ENCODE peak calls at places on chromosomes 4 and X, in eight cellular contexts. One of them, this sample, is unnamed.

GRCh38 chr4:54872246-54872645 is 214.5 kb downstream of the KIT start:
- DNase-seq in WERI-Rb-1: no peak
- DNase-seq in choroid plexus epithelial cell: peak; percentile 3
- DNase-seq in dorsolateral prefrontal cortex: no peak
- DNase-seq in PC-9: no peak
- DNase-seq in suprapubic skin: no peak
- DNase-seq in BJ: peak; percentile 40
- DNase-seq in CD8-positive, alpha-beta memory T cell: no peak
- DNase-seq in this sample: no peak

GRCh38 chrX:6694977-6695376 is 160.1 kb upstream of the VCX3A start:
- DNase-seq in WERI-Rb-1: no peak
- DNase-seq in choroid plexus epithelial cell: no peak
- DNase-seq in dorsolateral prefrontal cortex: no peak
- DNase-seq in PC-9: no peak
- DNase-seq in suprapubic skin: no peak
- DNase-seq in BJ: no peak
- DNase-seq in CD8-positive, alpha-beta memory T cell: no peak
- DNase-seq in this sample: no peak

GRCh38 chr4:17785858-17786257 is 4.4 kb upstream of the FAM184B start:
- DNase-seq in WERI-Rb-1: peak; percentile 22
- DNase-seq in choroid plexus epithelial cell: no peak
- DNase-seq in dorsolateral prefrontal cortex: no peak
- DNase-seq in PC-9: no peak
- DNase-seq in suprapubic skin: no peak
- DNase-seq in BJ: no peak
- DNase-seq in CD8-positive, alpha-beta memory T cell: no peak
- DNase-seq in this sample: no peak

GRCh38 chrX:51336584-51336983 is 4.0 kb downstream of the NUDT10 start:
- DNase-seq in WERI-Rb-1: peak; percentile 9
- DNase-seq in choroid plexus epithelial cell: peak; percentile 60
- DNase-seq in dorsolateral prefrontal cortex: peak; percentile 30
- DNase-seq in PC-9: no peak
- DNase-seq in suprapubic skin: no peak
- DNase-seq in BJ: no peak
- DNase-seq in CD8-positive, alpha-beta memory T cell: no peak
- DNase-seq in this sample: no peak

GRCh38 chr4:123562994-123563745 is 166.6 kb downstream of the SPRY1 start:
- DNase-seq in WERI-Rb-1: no peak
- DNase-seq in choroid plexus epithelial cell: no peak
- DNase-seq in dorsolateral prefrontal cortex: no peak
- DNase-seq in PC-9: no peak
- DNase-seq in suprapubic skin: no peak
- DNase-seq in BJ: no peak
- DNase-seq in CD8-positive, alpha-beta memory T cell: no peak
- DNase-seq in this sample: no peak

GRCh38 chr4:101835121-101835904 is 44.8 kb downstream of the BANK1 start:
- DNase-seq in WERI-Rb-1: no peak
- DNase-seq in choroid plexus epithelial cell: peak; percentile 81
- DNase-seq in dorsolateral prefrontal cortex: no peak
- DNase-seq in PC-9: peak; percentile 32
- DNase-seq in suprapubic skin: no peak
- DNase-seq in BJ: peak; percentile 15
- DNase-seq in CD8-positive, alpha-beta memory T cell: no peak
- DNase-seq in this sample: no peak

GRCh38 chrX:21354725-21355124 is 19.5 kb upstream of the CNKSR2 start:
- DNase-seq in WERI-Rb-1: peak; percentile 8
- DNase-seq in choroid plexus epithelial cell: no peak
- DNase-seq in dorsolateral prefrontal cortex: no peak
- DNase-seq in PC-9: no peak
- DNase-seq in suprapubic skin: no peak
- DNase-seq in BJ: no peak
- DNase-seq in CD8-positive, alpha-beta memory T cell: no peak
- DNase-seq in this sample: no peak

GRCh38 chr4:2570551-2571222 is 34.2 kb downstream of the FAM193A start:
- DNase-seq in WERI-Rb-1: no peak
- DNase-seq in choroid plexus epithelial cell: no peak
- DNase-seq in dorsolateral prefrontal cortex: no peak
- DNase-seq in PC-9: no peak
- DNase-seq in suprapubic skin: no peak
- DNase-seq in BJ: no peak
- DNase-seq in CD8-positive, alpha-beta memory T cell: peak; percentile 50
- DNase-seq in this sample: no peak

GRCh38 chr4:7861440-7861881 is 78.2 kb downstream of the AFAP1 start:
- DNase-seq in WERI-Rb-1: no peak
- DNase-seq in choroid plexus epithelial cell: peak; percentile 90
- DNase-seq in dorsolateral prefrontal cortex: no peak
- DNase-seq in PC-9: peak; percentile 78
- DNase-seq in suprapubic skin: no peak
- DNase-seq in BJ: peak; percentile 96
- DNase-seq in CD8-positive, alpha-beta memory T cell: no peak
- DNase-seq in this sample: no peak

GRCh38 chr4:1379351-1379781 is 26.9 kb downstream of the NKX1-1 start:
- DNase-seq in WERI-Rb-1: peak; percentile 8
- DNase-seq in choroid plexus epithelial cell: no peak
- DNase-seq in dorsolateral prefrontal cortex: no peak
- DNase-seq in PC-9: no peak
- DNase-seq in suprapubic skin: no peak
- DNase-seq in BJ: no peak
- DNase-seq in CD8-positive, alpha-beta memory T cell: no peak
- DNase-seq in this sample: peak; percentile 40

GRCh38 chr4:38488891-38489861 is 174.8 kb upstream of the KLF3 start:
- DNase-seq in WERI-Rb-1: peak; percentile 60
- DNase-seq in choroid plexus epithelial cell: peak; percentile 42
- DNase-seq in dorsolateral prefrontal cortex: no peak
- DNase-seq in PC-9: no peak
- DNase-seq in suprapubic skin: no peak
- DNase-seq in BJ: no peak
- DNase-seq in CD8-positive, alpha-beta memory T cell: no peak
- DNase-seq in this sample: no peak

GRCh38 chrX:6990552-6991193 is 156.8 kb upstream of the STS start:
- DNase-seq in WERI-Rb-1: no peak
- DNase-seq in choroid plexus epithelial cell: no peak
- DNase-seq in dorsolateral prefrontal cortex: no peak
- DNase-seq in PC-9: no peak
- DNase-seq in suprapubic skin: no peak
- DNase-seq in BJ: no peak
- DNase-seq in CD8-positive, alpha-beta memory T cell: no peak
- DNase-seq in this sample: no peak

GRCh38 chrX:37887347-37887746 is 40.0 kb upstream of the DYNLT3 start:
- DNase-seq in WERI-Rb-1: no peak
- DNase-seq in choroid plexus epithelial cell: no peak
- DNase-seq in dorsolateral prefrontal cortex: no peak
- DNase-seq in PC-9: no peak
- DNase-seq in suprapubic skin: no peak
- DNase-seq in BJ: no peak
- DNase-seq in CD8-positive, alpha-beta memory T cell: no peak
- DNase-seq in this sample: no peak

GRCh38 chrX:123740006-123740405 is 7.2 kb upstream of the THOC2 start:
- DNase-seq in WERI-Rb-1: no peak
- DNase-seq in choroid plexus epithelial cell: no peak
- DNase-seq in dorsolateral prefrontal cortex: no peak
- DNase-seq in PC-9: no peak
- DNase-seq in suprapubic skin: no peak
- DNase-seq in BJ: no peak
- DNase-seq in CD8-positive, alpha-beta memory T cell: no peak
- DNase-seq in this sample: no peak

GRCh38 chrX:135985123-135985973 is at the start of gene SLC9A6:
- DNase-seq in WERI-Rb-1: peak; percentile 67
- DNase-seq in choroid plexus epithelial cell: peak; percentile 41
- DNase-seq in dorsolateral prefrontal cortex: peak; percentile 61
- DNase-seq in PC-9: peak; percentile 75
- DNase-seq in suprapubic skin: peak; percentile 76
- DNase-seq in BJ: no peak
- DNase-seq in CD8-positive, alpha-beta memory T cell: peak; percentile 65
- DNase-seq in this sample: peak; percentile 41
- H3K4me3 ChIP-seq in WERI-Rb-1: peak within 1 kb of the TSS; percentile 76
- H3K4me3 ChIP-seq in choroid plexus epithelial cell: peak within 1 kb of the TSS; percentile 75
- H3K4me3 ChIP-seq in dorsolateral prefrontal cortex: peak within 1 kb of the TSS; percentile 75
- H3K4me3 ChIP-seq in PC-9: peak within 1 kb of the TSS; percentile 81
- H3K4me3 ChIP-seq in suprapubic skin: peak within 1 kb of the TSS; percentile 71
- H3K4me3 ChIP-seq in BJ: peak within 1 kb of the TSS; percentile 74
- H3K4me3 ChIP-seq in CD8-positive, alpha-beta memory T cell: peak within 1 kb of the TSS; percentile 77
- H3K4me3 ChIP-seq in this sample: peak within 1 kb of the TSS; percentile 70

DNA sequence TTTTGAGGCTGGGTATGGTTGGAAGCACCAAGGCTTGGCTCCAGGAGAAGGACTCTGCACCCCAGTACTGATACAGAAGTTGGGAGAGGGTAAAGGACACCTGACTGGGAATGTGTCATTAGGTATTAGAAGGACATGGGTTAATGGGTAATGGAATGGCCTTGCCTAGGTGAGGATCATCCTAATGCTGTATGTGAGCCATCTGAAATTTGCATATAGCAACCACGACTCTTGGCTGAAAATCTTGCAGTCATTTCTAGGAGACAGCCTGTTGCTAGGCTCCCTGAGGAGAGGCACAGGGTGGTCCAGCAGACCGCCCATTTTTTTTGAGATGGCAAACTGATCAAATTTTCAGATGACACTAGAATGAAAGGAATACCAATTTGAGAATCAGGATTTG is 26.9 kb upstream of the AP1S2 start:
- DNase-seq in WERI-Rb-1: no peak
- DNase-seq in choroid plexus epithelial cell: no peak
- DNase-seq in dorsolateral prefrontal cortex: no peak
- DNase-seq in PC-9: no peak
- DNase-seq in suprapubic skin: no peak
- DNase-seq in BJ: no peak
- DNase-seq in CD8-positive, alpha-beta memory T cell: no peak
- DNase-seq in this sample: no peak
- H3K4me3 ChIP-seq in WERI-Rb-1: no peak overlapping the region
- H3K4me3 ChIP-seq in choroid plexus epithelial cell: no peak overlapping the region
- H3K4me3 ChIP-seq in dorsolateral prefrontal cortex: no peak overlapping the region
- H3K4me3 ChIP-seq in PC-9: no peak overlapping the region
- H3K4me3 ChIP-seq in suprapubic skin: no peak overlapping the region
- H3K4me3 ChIP-seq in BJ: no peak overlapping the region
- H3K4me3 ChIP-seq in CD8-positive, alpha-beta memory T cell: no peak overlapping the region
- H3K4me3 ChIP-seq in this sample: no peak overlapping the region

GRCh38 chr4:63637270-63637669 is 772.0 kb downstream of the TECRL start:
- DNase-seq in WERI-Rb-1: no peak
- DNase-seq in choroid plexus epithelial cell: no peak
- DNase-seq in dorsolateral prefrontal cortex: no peak
- DNase-seq in PC-9: no peak
- DNase-seq in suprapubic skin: no peak
- DNase-seq in BJ: no peak
- DNase-seq in CD8-positive, alpha-beta memory T cell: no peak
- DNase-seq in this sample: no peak
- H3K4me3 ChIP-seq in WERI-Rb-1: no peak overlapping the region
- H3K4me3 ChIP-seq in choroid plexus epithelial cell: no peak overlapping the region
- H3K4me3 ChIP-seq in dorsolateral prefrontal cortex: no peak overlapping the region
- H3K4me3 ChIP-seq in PC-9: no peak overlapping the region
- H3K4me3 ChIP-seq in suprapubic skin: no peak overlapping the region
- H3K4me3 ChIP-seq in BJ: no peak overlapping the region
- H3K4me3 ChIP-seq in CD8-positive, alpha-beta memory T cell: no peak overlapping the region
- H3K4me3 ChIP-seq in this sample: no peak overlapping the region

GRCh38 chrX:105820247-105820646 is 2.1 kb upstream of the NRK start:
- DNase-seq in WERI-Rb-1: no peak
- DNase-seq in choroid plexus epithelial cell: no peak
- DNase-seq in dorsolateral prefrontal cortex: no peak
- DNase-seq in PC-9: no peak
- DNase-seq in suprapubic skin: no peak
- DNase-seq in BJ: no peak
- DNase-seq in CD8-positive, alpha-beta memory T cell: no peak
- DNase-seq in this sample: no peak

GRCh38 chrX:105816517-105816916 is 5.8 kb upstream of the NRK start:
- DNase-seq in WERI-Rb-1: no peak
- DNase-seq in choroid plexus epithelial cell: no peak
- DNase-seq in dorsolateral prefrontal cortex: no peak
- DNase-seq in PC-9: no peak
- DNase-seq in suprapubic skin: no peak
- DNase-seq in BJ: no peak
- DNase-seq in CD8-positive, alpha-beta memory T cell: no peak
- DNase-seq in this sample: no peak

GRCh38 chrX:105823092-105823454 is 734 bp downstream of the NRK start:
- DNase-seq in WERI-Rb-1: no peak
- DNase-seq in choroid plexus epithelial cell: no peak
- DNase-seq in dorsolateral prefrontal cortex: no peak
- DNase-seq in PC-9: no peak
- DNase-seq in suprapubic skin: no peak
- DNase-seq in BJ: no peak
- DNase-seq in CD8-positive, alpha-beta memory T cell: no peak
- DNase-seq in this sample: no peak

GRCh38 chrX:105822138-105823091 is at the start of gene NRK:
- DNase-seq in WERI-Rb-1: no peak
- DNase-seq in choroid plexus epithelial cell: peak; percentile 9
- DNase-seq in dorsolateral prefrontal cortex: no peak
- DNase-seq in PC-9: peak; percentile 6
- DNase-seq in suprapubic skin: peak; percentile 34
- DNase-seq in BJ: no peak
- DNase-seq in CD8-positive, alpha-beta memory T cell: no peak
- DNase-seq in this sample: no peak

GRCh38 chrX:105821471-105822081 is 763 bp upstream of the NRK start:
- DNase-seq in WERI-Rb-1: no peak
- DNase-seq in choroid plexus epithelial cell: peak; percentile 23
- DNase-seq in dorsolateral prefrontal cortex: no peak
- DNase-seq in PC-9: peak; percentile 27
- DNase-seq in suprapubic skin: no peak
- DNase-seq in BJ: no peak
- DNase-seq in CD8-positive, alpha-beta memory T cell: no peak
- DNase-seq in this sample: peak; percentile 46
- H3K4me3 ChIP-seq in WERI-Rb-1: no peak overlapping the region
- H3K4me3 ChIP-seq in choroid plexus epithelial cell: peak overlapping the region; percentile 53
- H3K4me3 ChIP-seq in dorsolateral prefrontal cortex: no peak overlapping the region
- H3K4me3 ChIP-seq in PC-9: peak overlapping the region; percentile 60
- H3K4me3 ChIP-seq in suprapubic skin: peak overlapping the region; percentile 31
- H3K4me3 ChIP-seq in BJ: no peak overlapping the region
- H3K4me3 ChIP-seq in CD8-positive, alpha-beta memory T cell: no peak overlapping the region
- H3K4me3 ChIP-seq in this sample: peak overlapping the region; percentile 47

DNA sequence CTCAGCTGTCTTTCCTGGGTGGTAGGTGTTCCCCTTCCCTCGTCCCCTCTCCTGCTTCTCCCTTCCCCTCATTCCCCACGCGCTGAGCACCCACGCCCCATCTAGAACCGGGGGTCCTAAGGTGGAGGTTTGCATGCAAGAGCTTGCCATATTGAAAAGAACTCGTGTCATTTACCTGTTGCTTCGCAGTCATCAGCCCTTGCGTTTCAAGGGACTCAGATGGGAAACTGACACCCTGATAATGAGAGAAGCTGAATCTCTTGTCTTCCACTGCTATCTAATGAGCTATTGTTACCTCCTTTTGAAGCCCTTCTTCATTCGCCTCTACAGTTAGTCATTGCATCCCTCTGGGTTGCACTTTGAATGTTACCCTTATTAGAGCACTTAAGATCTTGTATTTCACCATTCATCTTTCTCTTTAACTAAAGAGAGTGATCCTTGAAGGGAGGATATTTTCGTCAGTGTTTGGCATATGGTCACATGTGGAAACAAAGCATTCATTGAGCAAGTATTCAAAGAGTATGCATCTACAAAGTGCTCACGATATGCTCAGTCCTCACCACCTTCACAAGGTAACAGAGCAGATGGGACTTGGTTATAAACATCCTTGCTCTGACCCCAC is 25.7 kb downstream of the ARL9 start:
- DNase-seq in WERI-Rb-1: no peak
- DNase-seq in choroid plexus epithelial cell: no peak
- DNase-seq in dorsolateral prefrontal cortex: no peak
- DNase-seq in PC-9: no peak
- DNase-seq in suprapubic skin: no peak
- DNase-seq in BJ: no peak
- DNase-seq in CD8-positive, alpha-beta memory T cell: no peak
- DNase-seq in this sample: no peak
- H3K4me3 ChIP-seq in WERI-Rb-1: no peak overlapping the region
- H3K4me3 ChIP-seq in choroid plexus epithelial cell: peak overlapping the region; percentile 66
- H3K4me3 ChIP-seq in dorsolateral prefrontal cortex: peak overlapping the region; percentile 76
- H3K4me3 ChIP-seq in PC-9: peak overlapping the region; percentile 73
- H3K4me3 ChIP-seq in suprapubic skin: peak overlapping the region; percentile 59
- H3K4me3 ChIP-seq in BJ: peak overlapping the region; percentile 57
- H3K4me3 ChIP-seq in CD8-positive, alpha-beta memory T cell: peak overlapping the region; percentile 86
- H3K4me3 ChIP-seq in this sample: peak overlapping the region; percentile 63

This sample was measured in breast epithelium.